ENCODE peak calls at places on chromosomes 3 and 15, in ten cellular contexts. W is nucleus accumbens; N is activated naive CD8-positive, alpha-beta T cell treated with anti-CD3 and anti-CD28 coated beads for 36 hours; Y is right cardiac atrium; F is left colon; L is activated gamma-delta T cell treated with Interleukin-2 at 50 U/mL for 16 hours; X is activated effector memory CD4-positive, alpha-beta T cell treated with Interleukin-2 at 50 U/mL for 16 hours; Z is neural crest cell; G is sigmoid colon; B is DMS153. U is an unnamed sample.

GRCh38 chr3:23052230-23053019 is 150.7 kb upstream of the UBE2E2 start:
- DNase-seq in B (no peak), G (no peak), F (no peak), Y (no peak), X (no peak), Z (no peak), L (no peak), W (no peak), N (no peak), U (no peak)

GRCh38 chr3:16060358-16060852 is 114.1 kb upstream of the GALNT15 start:
- DNase-seq in W (no peak), Y (no peak), G (peak), L (no peak), Z (no peak), X (no peak), B (no peak), F (no peak), N (no peak), U (no peak)

GRCh38 chr3:11212301-11212613 is 58.0 kb downstream of the HRH1 start:
- DNase-seq in B (no peak), F (no peak), W (no peak), X (no peak), N (no peak), Z (no peak), G (peak), L (no peak), Y (no peak), U (no peak)

GRCh38 chr3:52719618-52720017 is 13.7 kb downstream of the SPCS1 start:
- DNase-seq in F (no peak), G (no peak), N (no peak), Z (no peak), L (no peak), W (no peak), Y (no peak), B (no peak), X (no peak), U (no peak)

GRCh38 chr3:27423463-27423862 is 54.3 kb upstream of the NEK10 start:
- DNase-seq in G (no peak), Z (no peak), Y (no peak), F (no peak), X (no peak), W (no peak), N (no peak), L (no peak), B (no peak), U (no peak)

GRCh38 chr3:129038121-129038855 is 22.3 kb upstream of the GP9 start:
- DNase-seq in B (no peak), X (no peak), F (no peak), L (no peak), N (no peak), Y (no peak), G (peak), Z (no peak), W (no peak), U (peak)

GRCh38 chr3:126261037-126261436 is 80.7 kb upstream of the ALDH1L1 start:
- DNase-seq in F (peak), N (peak), X (no peak), B (no peak), Y (peak), W (peak), G (peak), Z (peak), L (no peak), U (no peak)

GRCh38 chr3:117537949-117538348 is 828.4 kb downstream of the TUSC7 start:
- DNase-seq in B (no peak), L (no peak), W (no peak), G (no peak), X (no peak), Y (no peak), N (no peak), Z (no peak), F (no peak), U (no peak)

GRCh38 chr3:123791898-123792297 is 92.2 kb downstream of the MYLK start:
- DNase-seq in N (no peak), W (peak), F (peak), Y (no peak), L (no peak), G (no peak), X (no peak), Z (no peak), B (no peak), U (no peak)

GRCh38 chr15:71151061-71151460 is 35.8 kb downstream of the THSD4 start:
- DNase-seq in B (no peak), X (no peak), W (no peak), Z (no peak), F (no peak), N (no peak), G (no peak), L (no peak), Y (no peak), U (no peak)

GRCh38 chr3:13895155-13896105 is 15.6 kb upstream of the WNT7A start:
- DNase-seq in F (peak), G (peak), N (peak), W (peak), Z (peak), X (peak), B (peak), L (peak), Y (peak), U (peak)

GRCh38 chr15:101023501-101024110 is 104.4 kb downstream of the LRRK1 start:
- DNase-seq in W (no peak), N (no peak), X (no peak), G (peak), Z (no peak), Y (no peak), L (no peak), B (no peak), F (no peak), U (no peak)

GRCh38 chr15:84748274-84749110 is at the start of gene ZNF592:
- DNase-seq in G (peak), Y (peak), F (peak), Z (peak), W (peak), L (peak), N (peak), B (no peak), X (peak), U (no peak)

U was measured in chondrocyte.